ENCODE peak calls at places on chromosomes 6 and 20, in six cellular contexts. C is tibial artery, H is Panc1, N is heart right ventricle, Z is fibroblast of lung, T is IMR-90. F is an unnamed sample. For H3K36me3, the result is how much of the 10 kb centered on the place peaks cover.

GRCh38 chr6:57162516-57162915 is 9.6 kb upstream of the BAG2 start:
- DNase-seq in N (no peak), C (no peak), T (peak), Z (peak), H (no peak), F (no peak)

GRCh38 chr6:47371139-47371874 is 61.6 kb upstream of the TNFRSF21 start:
- DNase-seq in N (peak), H (no peak), C (no peak), T (no peak), Z (no peak), F (no peak)

GRCh38 chr6:38117281-38117680 is 297.8 kb downstream of the ZFAND3 start:
- DNase-seq in C (no peak), T (peak), H (no peak), Z (no peak), N (no peak), F (no peak)

GRCh38 chr20:38825901-38826625 is 20.6 kb downstream of the PPP1R16B start:
- DNase-seq in N (no peak), H (no peak), C (no peak), T (peak), Z (peak), F (peak)

GRCh38 chr20:36645998-36646397 is at the start of gene SLA2:
- DNase-seq in N (no peak), H (no peak), C (no peak), Z (no peak), T (no peak), F (no peak)

GRCh38 chr20:11012975-11013374 is 339.2 kb upstream of the JAG1 start:
- DNase-seq in Z (peak), T (peak), C (no peak), N (no peak), H (no peak), F (no peak)

GRCh38 chr6:170405311-170405975 is 98.9 kb downstream of the FAM120B start:
- DNase-seq in H (no peak), T (peak), N (no peak), Z (peak), C (no peak), F (peak)

GRCh38 chr6:166025149-166025898 is 142.3 kb downstream of the TBXT start:
- DNase-seq in N (no peak), T (peak), C (no peak), Z (peak), H (no peak), F (no peak)

GRCh38 chr6:127186889-127187288 is 68.4 kb downstream of the RSPO3 start:
- DNase-seq in N (peak), C (no peak), Z (no peak), T (no peak), H (peak), F (no peak)

GRCh38 chr6:119077643-119078448 is 618 bp downstream of the FAM184A start:
- DNase-seq in N (peak), T (no peak), Z (peak), C (peak), H (peak), F (no peak)

GRCh38 chr6:147381734-147382133 is 126.8 kb upstream of the SAMD5 start:
- DNase-seq in N (no peak), H (no peak), Z (no peak), C (no peak), T (peak), F (no peak)

GRCh38 chr6:21438986-21439352 is 154.6 kb upstream of the SOX4 start:
- DNase-seq in H (no peak), N (no peak), T (no peak), Z (no peak), C (no peak), F (no peak)

GRCh38 chr6:26657268-26657667 is 2.3 kb downstream of the ZNF322 start:
- DNase-seq in Z (no peak), C (no peak), H (no peak), T (no peak), N (no peak), F (no peak)

GRCh38 chr6:168686831-168687730 is 246.1 kb downstream of the SMOC2 start:
- DNase-seq in C (no peak), N (no peak), T (no peak), H (no peak), Z (no peak), F (no peak)

GRCh38 chr6:1503811-1504210 is 105.9 kb upstream of the FOXC1 start:
- DNase-seq in Z (no peak), T (no peak), N (no peak), H (no peak), C (no peak), F (no peak)

GRCh38 chr6:141103246-141103645 is 1029.5 kb upstream of the GJE1 start:
- DNase-seq in T (peak), C (no peak), Z (peak), H (no peak), N (no peak), F (peak)

GRCh38 chr20:22921595-22922421 is 113.3 kb upstream of the SSTR4 start:
- DNase-seq in Z (peak), H (no peak), C (no peak), N (no peak), T (peak), F (peak)

GRCh38 chr20:61571221-61571620 is 319.2 kb downstream of the CDH4 start:
- DNase-seq in H (no peak), N (no peak), Z (no peak), C (no peak), T (no peak), F (no peak)

GRCh38 chr20:58634121-58634817 is 16.8 kb upstream of the STX16 start:
- DNase-seq in H (no peak), N (no peak), C (peak), Z (peak), T (peak), F (no peak)

GRCh38 chr20:57574954-57575353 is 14.0 kb downstream of the PCK1 start:
- DNase-seq in Z (no peak), N (no peak), C (no peak), H (no peak), T (no peak), F (no peak)
- H3K4me3 ChIP-seq in Z (no peak), N (no peak), C (no peak), H (no peak), T (no peak), F (no peak)

GRCh38 chr20:290081-290831 is at the start of gene C20orf96:
- DNase-seq in T (peak), H (peak), Z (peak), C (peak), N (peak), F (peak)
- TF ChIP-seq CTCF in T (peak), H (no peak), Z (peak), C (peak), N (peak), F (peak)

GRCh38 chr6:43778976-43779863 is 9.2 kb downstream of the VEGFA start:
- DNase-seq in Z (no peak), T (no peak), C (no peak), H (no peak), N (no peak), F (no peak)

GRCh38 chr6:43780293-43780692 is 10.3 kb downstream of the VEGFA start:
- DNase-seq in H (no peak), N (no peak), C (no peak), T (no peak), Z (no peak), F (no peak)

GRCh38 chr6:43780891-43781571 is 11.0 kb downstream of the VEGFA start:
- DNase-seq in C (no peak), T (no peak), H (no peak), N (no peak), Z (no peak), F (no peak)

GRCh38 chr6:43778131-43778857 is 8.3 kb downstream of the VEGFA start:
- DNase-seq in C (no peak), T (no peak), N (no peak), H (no peak), Z (no peak), F (no peak)

DNA sequence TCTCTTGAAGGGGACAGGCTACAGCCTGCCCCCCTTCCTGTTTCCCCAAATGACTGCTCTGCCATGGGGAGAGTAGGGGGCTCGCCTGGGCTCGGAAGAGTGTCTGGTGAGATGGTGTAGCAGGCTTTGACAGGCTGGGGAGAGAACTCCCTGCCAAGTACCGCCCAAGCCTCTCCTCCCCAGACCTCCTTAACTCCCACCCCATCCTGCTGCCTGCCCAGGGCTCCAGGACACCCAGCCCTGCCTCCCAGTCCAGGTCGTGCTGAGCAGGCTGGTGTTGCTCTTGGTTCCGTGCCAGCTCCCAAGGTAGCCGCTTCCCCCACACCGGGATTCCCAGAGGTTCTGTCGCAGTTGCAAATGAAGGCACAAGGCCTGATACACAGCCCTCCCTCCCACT is 9.9 kb downstream of the VEGFA start:
- DNase-seq in H (no peak), Z (peak), C (no peak), N (no peak), T (no peak), F (no peak)
- H3K36me3 ChIP-seq in H (under half), Z (half or more), C (half or more), N (half or more), T (half or more), F (under half)

GRCh38 chr20:1804129-1804503 is 91.1 kb upstream of the SIRPA start:
- DNase-seq in Z (no peak), C (no peak), H (no peak), T (no peak), N (no peak), F (no peak)
- H3K4me3 ChIP-seq in Z (no peak), C (peak), H (no peak), T (no peak), N (peak), F (no peak)

GRCh38 chr6:155152211-155153076 is 111.4 kb upstream of the CLDN20 start:
- DNase-seq in H (no peak), T (no peak), N (no peak), C (no peak), Z (no peak), F (no peak)
- TF ChIP-seq CTCF in H (no peak), T (no peak), N (no peak), C (no peak), Z (peak), F (peak)

GRCh38 chr6:192313-192664 is 100.0 kb upstream of the DUSP22 start:
- DNase-seq in Z (no peak), H (no peak), C (no peak), N (no peak), T (no peak), F (no peak)
- H3K36me3 ChIP-seq in Z (under half), H (under half), C (under half), N (under half), T (under half), F (under half)

DNA sequence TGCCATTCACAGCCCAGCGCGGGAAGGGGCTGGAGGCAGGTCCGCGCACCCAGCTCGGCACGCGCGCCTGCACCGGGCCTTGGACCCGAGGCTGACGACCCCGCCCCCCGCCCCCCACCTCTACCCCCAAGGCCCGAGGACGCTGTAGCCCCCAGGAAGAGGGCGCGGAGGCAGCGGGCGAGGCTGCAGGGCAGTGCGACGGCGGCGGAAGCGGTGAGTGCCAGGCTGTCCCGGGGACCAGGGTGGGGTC is 1.2 kb downstream of the LIME1 start:
- DNase-seq in T (no peak), H (no peak), Z (no peak), C (peak), N (no peak), F (no peak)
- H3K4me3 ChIP-seq in T (no peak), H (no peak), Z (no peak), C (peak), N (peak), F (no peak)